ENCODE peak calls at places on chromosomes 2 and 18, in seven cellular contexts. C is T-helper 9 cell, X is left cardiac atrium, M is ELF-1, Y is kidney epithelial cell, K is C1 segment of cervical spinal cord, S is T-cell. I is an unnamed sample.

GRCh38 chr2:237126519-237126918 is 40.8 kb downstream of the COPS8 start:
- DNase-seq in C (no peak), X (no peak), M (no peak), Y (no peak), K (no peak), S (no peak), I (no peak)

GRCh38 chr2:238239872-238240760 is at the start of gene HES6:
- DNase-seq in C (peak), X (peak), M (peak), Y (no peak), K (peak), S (peak), I (peak)

GRCh38 chr2:62344472-62344871 is 148.6 kb downstream of the B3GNT2 start:
- DNase-seq in C (no peak), X (no peak), M (no peak), Y (peak), K (no peak), S (no peak), I (no peak)

GRCh38 chr2:80496770-80497169 is 192.2 kb upstream of the LRRTM1 start:
- DNase-seq in C (no peak), X (no peak), M (no peak), Y (peak), K (no peak), S (no peak), I (no peak)

GRCh38 chr2:189580662-189581353 is at the start of gene SLC40A1:
- DNase-seq in C (peak), X (peak), M (peak), Y (no peak), K (peak), S (peak), I (peak)

GRCh38 chr18:26436176-26437031 is 111.9 kb downstream of the KCTD1 start:
- DNase-seq in C (no peak), X (no peak), M (no peak), Y (peak), K (no peak), S (no peak), I (no peak)

GRCh38 chr2:72833084-72833714 is 7.4 kb upstream of the EXOC6B start:
- DNase-seq in C (no peak), X (no peak), M (no peak), Y (no peak), K (no peak), S (no peak), I (no peak)

GRCh38 chr2:209721497-209721896 is 50.1 kb upstream of the UNC80 start:
- DNase-seq in C (no peak), X (no peak), M (no peak), Y (no peak), K (no peak), S (no peak), I (no peak)

GRCh38 chr2:198811198-198811597 is 646.5 kb downstream of the SATB2 start:
- DNase-seq in C (no peak), X (no peak), M (no peak), Y (no peak), K (no peak), S (no peak), I (no peak)

GRCh38 chr2:176092270-176093144 is at the start of gene HOXD13:
- DNase-seq in C (no peak), X (no peak), M (peak), Y (no peak), K (no peak), S (no peak), I (peak)

GRCh38 chr2:216222650-216223352 is 113.7 kb downstream of the XRCC5 start:
- DNase-seq in C (no peak), X (no peak), M (no peak), Y (no peak), K (no peak), S (no peak), I (no peak)

GRCh38 chr2:73823916-73824523 is 4.7 kb upstream of the STAMBP start:
- DNase-seq in C (no peak), X (no peak), M (peak), Y (peak), K (no peak), S (peak), I (peak)

GRCh38 chr2:223041527-223042109 is 10.4 kb upstream of the KCNE4 start:
- DNase-seq in C (no peak), X (peak), M (peak), Y (peak), K (no peak), S (no peak), I (peak)

GRCh38 chr2:101993772-101994171 is 2.0 kb downstream of the IL1R2 start:
- DNase-seq in C (no peak), X (no peak), M (no peak), Y (no peak), K (no peak), S (no peak), I (no peak)

GRCh38 chr2:217622205-217622621 is 380.6 kb downstream of the TNS1 start:
- DNase-seq in C (no peak), X (no peak), M (peak), Y (peak), K (no peak), S (no peak), I (peak)

GRCh38 chr2:151634726-151635467 is 99.4 kb downstream of the NEB start:
- DNase-seq in C (no peak), X (no peak), M (no peak), Y (no peak), K (no peak), S (no peak), I (no peak)

GRCh38 chr2:219870023-219870422 is 242.6 kb downstream of the SLC4A3 start:
- DNase-seq in C (no peak), X (no peak), M (no peak), Y (no peak), K (no peak), S (no peak), I (no peak)

GRCh38 chr2:98869868-98870267 is 66.2 kb downstream of the CRACDL start:
- DNase-seq in C (no peak), X (no peak), M (no peak), Y (no peak), K (no peak), S (no peak), I (no peak)

GRCh38 chr2:58436842-58437241 is 195.7 kb upstream of the FANCL start:
- DNase-seq in C (no peak), X (no peak), M (no peak), Y (no peak), K (no peak), S (no peak), I (no peak)

GRCh38 chr18:13433088-13433487 is 214.5 kb downstream of the LDLRAD4 start:
- DNase-seq in C (no peak), X (no peak), M (no peak), Y (no peak), K (no peak), S (no peak), I (no peak)

GRCh38 chr18:79915161-79916127 is 36.0 kb downstream of the SLC66A2 start:
- DNase-seq in C (no peak), X (no peak), M (no peak), Y (no peak), K (no peak), S (no peak), I (no peak)

GRCh38 chr2:46230115-46230571 is 67.1 kb upstream of the EPAS1 start:
- DNase-seq in C (no peak), X (no peak), M (peak), Y (peak), K (no peak), S (peak), I (no peak)

GRCh38 chr18:79434611-79435010 is 38.9 kb downstream of the NFATC1 start:
- DNase-seq in C (no peak), X (no peak), M (no peak), Y (no peak), K (no peak), S (no peak), I (no peak)

GRCh38 chr2:129722306-129723020 is 257.0 kb upstream of the RAB6C start:
- DNase-seq in C (no peak), X (no peak), M (peak), Y (no peak), K (no peak), S (no peak), I (peak)

GRCh38 chr2:239826786-239827510 is 198.2 kb downstream of the NDUFA10 start:
- DNase-seq in C (no peak), X (no peak), M (no peak), Y (no peak), K (no peak), S (no peak), I (no peak)

GRCh38 chr2:217338306-217338916 is 478.5 kb upstream of the TNP1 start:
- DNase-seq in C (no peak), X (no peak), M (no peak), Y (peak), K (no peak), S (no peak), I (no peak)

GRCh38 chr2:149832256-149832655 is 244.7 kb upstream of the MMADHC start:
- DNase-seq in C (no peak), X (no peak), M (no peak), Y (no peak), K (no peak), S (no peak), I (no peak)